ENCODE peak calls at places on chromosomes 3 and 15, in seven cellular contexts. E is spleen, I is adrenal gland, X is body of pancreas, Q is heart left ventricle, O is erythroblast, R is A549. D is an unnamed sample.

GRCh38 chr3:100796556-100796955 is 87.3 kb downstream of the TFG start:
- DNase-seq in O (peak; percentile 31), I (no peak), Q (no peak), R (peak; percentile 14), X (no peak), E (no peak), D (no peak)

GRCh38 chr3:142098974-142099373 is 50.4 kb downstream of the TFDP2 start:
- DNase-seq in I (no peak), Q (no peak), E (no peak), O (peak; percentile 18), R (no peak), X (no peak), D (peak; percentile 12)

GRCh38 chr3:76367281-76367680 is 581.9 kb upstream of the ZNF717 start:
- DNase-seq in E (no peak), Q (no peak), X (no peak), R (no peak), O (no peak), I (no peak), D (no peak)

GRCh38 chr3:65671004-65671403 is 367.7 kb downstream of the MAGI1 start:
- DNase-seq in X (no peak), R (no peak), Q (no peak), I (peak; percentile 22), O (no peak), E (no peak), D (no peak)

GRCh38 chr3:195200010-195200822 is 70.7 kb downstream of the XXYLT1 start:
- DNase-seq in I (peak; percentile 71), O (no peak), E (no peak), X (no peak), R (no peak), Q (no peak), D (no peak)

GRCh38 chr3:45088959-45089358 is 57.2 kb downstream of the CDCP1 start:
- DNase-seq in O (no peak), Q (no peak), I (no peak), X (no peak), E (no peak), R (no peak), D (no peak)

GRCh38 chr15:36777941-36778340 is 198.5 kb downstream of the CDIN1 start:
- DNase-seq in I (no peak), E (no peak), O (no peak), R (no peak), X (no peak), Q (no peak), D (no peak)

GRCh38 chr15:78968539-78969271 is 23.9 kb upstream of the CTSH start:
- DNase-seq in O (no peak), E (no peak), Q (no peak), X (peak; percentile 45), R (no peak), I (no peak), D (no peak)

GRCh38 chr3:23991236-23992050 is 46.4 kb downstream of the NR1D2 start:
- DNase-seq in E (no peak), X (no peak), Q (no peak), O (no peak), I (no peak), R (no peak), D (no peak)

GRCh38 chr15:67031321-67031720 is 34.1 kb upstream of the SMAD3 start:
- DNase-seq in X (no peak), O (no peak), Q (no peak), R (no peak), E (no peak), I (no peak), D (no peak)

GRCh38 chr15:34855397-34855796 is 60.0 kb upstream of the ACTC1 start:
- DNase-seq in E (no peak), X (no peak), R (peak; percentile 38), O (no peak), Q (no peak), I (no peak), D (peak; percentile 19)

GRCh38 chr15:90592144-90592887 is 62.6 kb downstream of the CRTC3 start:
- DNase-seq in Q (no peak), O (no peak), X (no peak), E (no peak), I (no peak), R (peak; percentile 77), D (peak; percentile 39)

GRCh38 chr3:139101396-139101795 is 56.7 kb upstream of the PRR23C start:
- DNase-seq in R (no peak), X (no peak), I (no peak), O (no peak), Q (no peak), E (no peak), D (no peak)

GRCh38 chr15:55829826-55830225 is 86.9 kb upstream of the PRTG start:
- DNase-seq in X (no peak), I (no peak), O (no peak), E (no peak), R (no peak), Q (no peak), D (no peak)

GRCh38 chr3:57805674-57806073 is 49.6 kb downstream of the SLMAP start:
- DNase-seq in E (no peak), O (peak; percentile 83), R (peak; percentile 84), X (no peak), Q (no peak), I (peak; percentile 39), D (peak; percentile 51)

GRCh38 chr3:105356988-105357387 is 9.7 kb upstream of the ALCAM start:
- DNase-seq in I (no peak), O (no peak), E (no peak), X (no peak), R (no peak), Q (no peak), D (no peak)

GRCh38 chr3:182393830-182394367 is 399.4 kb upstream of the ATP11B start:
- DNase-seq in E (no peak), O (no peak), R (no peak), I (no peak), Q (no peak), X (no peak), D (no peak)

GRCh38 chr15:66078196-66078928 is 175.2 kb downstream of the MEGF11 start:
- DNase-seq in R (no peak), E (peak; percentile 41), I (peak; percentile 22), Q (no peak), O (no peak), X (no peak), D (no peak)

GRCh38 chr3:13657660-13658435 is 108.9 kb downstream of the FBLN2 start:
- DNase-seq in X (peak; percentile 63), R (peak; percentile 45), I (peak; percentile 47), E (peak; percentile 81), Q (peak; percentile 40), O (peak; percentile 56), D (peak; percentile 98)

GRCh38 chr3:194860725-194861124 is 175.0 kb downstream of the FAM43A start:
- DNase-seq in O (no peak), I (no peak), Q (no peak), R (no peak), E (no peak), X (no peak), D (no peak)

GRCh38 chr15:62600376-62600775 is 435.3 kb upstream of the C2CD4B start:
- DNase-seq in R (no peak), X (no peak), E (no peak), O (no peak), I (no peak), Q (no peak), D (no peak)

GRCh38 chr3:109597438-109597837 is 260.1 kb upstream of the DPPA4 start:
- DNase-seq in E (no peak), O (no peak), I (no peak), R (no peak), Q (no peak), X (no peak), D (no peak)

GRCh38 chr15:73246898-73247297 is 121.9 kb downstream of the HCN4 start:
- DNase-seq in Q (no peak), R (no peak), X (no peak), E (no peak), I (no peak), O (no peak), D (no peak)

GRCh38 chr15:39465843-39466242 is 115.0 kb upstream of the THBS1 start:
- DNase-seq in O (no peak), X (no peak), E (no peak), R (no peak), Q (no peak), I (no peak), D (no peak)

GRCh38 chr3:126212629-126213375 is 32.4 kb upstream of the ALDH1L1 start:
- DNase-seq in E (peak; percentile 73), O (peak; percentile 13), X (peak; percentile 68), Q (peak; percentile 44), I (peak; percentile 57), R (peak; percentile 51), D (no peak)
- TF ChIP-seq POLR2A in E (no peak), O (no peak), X (peak; percentile 51), Q (no peak), I (peak; percentile 24), R (no peak), D (no peak)

DNA sequence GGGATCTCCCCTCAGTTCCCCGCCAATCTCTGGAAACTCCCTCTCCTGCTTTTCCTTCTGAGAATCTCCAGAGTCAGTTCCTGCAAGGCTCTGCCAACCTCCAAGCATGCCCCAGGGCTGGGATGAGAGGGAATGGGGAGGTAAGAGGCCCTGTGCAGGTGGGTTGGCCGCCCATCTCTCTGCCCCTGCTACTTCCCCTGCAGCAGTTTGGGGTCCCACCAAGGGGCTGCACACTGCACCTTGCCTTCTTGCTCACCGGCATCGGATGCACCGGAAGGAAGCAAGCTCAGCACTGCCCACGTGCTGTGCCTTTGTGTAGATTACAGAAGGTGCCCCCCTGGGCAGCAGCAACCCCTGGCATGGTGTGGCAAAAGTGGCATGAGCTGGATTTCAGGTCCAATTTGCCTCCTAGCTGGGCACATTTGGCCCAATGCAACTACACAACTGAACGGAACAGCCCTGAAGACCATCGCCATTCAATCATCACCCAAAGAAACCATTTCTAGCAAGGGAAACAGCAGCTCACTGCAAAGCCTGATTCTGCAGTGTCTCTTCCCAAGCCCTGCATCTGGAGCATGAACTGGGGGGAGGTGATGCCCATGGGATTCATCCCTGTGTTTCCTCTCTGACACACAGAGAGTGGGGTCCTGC is 91.4 kb upstream of the ALDH1A3 start:
- DNase-seq in R (no peak), E (no peak), X (no peak), O (no peak), Q (no peak), I (no peak), D (no peak)
- TF ChIP-seq POLR2A in R (no peak), E (no peak), X (no peak), O (no peak), Q (no peak), I (no peak), D (no peak)

GRCh38 chr3:16048435-16049318 is 125.8 kb upstream of the GALNT15 start:
- DNase-seq in E (no peak), Q (peak; percentile 63), I (peak; percentile 74), R (peak; percentile 85), X (peak; percentile 51), O (peak; percentile 71), D (peak; percentile 37)
- TF ChIP-seq POLR2A in E (no peak), Q (no peak), I (no peak), R (no peak), X (no peak), O (no peak), D (no peak)

GRCh38 chr3:170865209-170866094 is 4.5 kb downstream of the RPL22L1 start:
- DNase-seq in Q (no peak), E (no peak), I (no peak), O (no peak), X (no peak), R (peak; percentile 6), D (no peak)
- TF ChIP-seq POLR2A in Q (no peak), E (no peak), I (no peak), O (peak; percentile 46), X (peak; percentile 14), R (no peak), D (no peak)

D was measured in H54.